ENCODE peak calls at places on chromosomes 13 and 19, in four cellular contexts. One of them, this sample, is unnamed.

GRCh38 chr19:32674153-32674958 is 624 bp downstream of the ANKRD27 start:
- DNase-seq in nephron progenitor cell: peak; percentile 46
- DNase-seq in breast epithelium: no peak
- DNase-seq in Peyer's patch: no peak
- DNase-seq in this sample: no peak

GRCh38 chr19:33303791-33304759 is 1.7 kb upstream of the CEBPA start:
- DNase-seq in nephron progenitor cell: no peak
- DNase-seq in breast epithelium: peak; percentile 20
- DNase-seq in Peyer's patch: peak; percentile 69
- DNase-seq in this sample: no peak

GRCh38 chr13:36130542-36131214 is 504 bp downstream of the DCLK1 start:
- DNase-seq in nephron progenitor cell: no peak
- DNase-seq in breast epithelium: no peak
- DNase-seq in Peyer's patch: no peak
- DNase-seq in this sample: no peak

GRCh38 chr13:88136098-88136790 is 465.1 kb downstream of the SLITRK5 start:
- DNase-seq in nephron progenitor cell: no peak
- DNase-seq in breast epithelium: no peak
- DNase-seq in Peyer's patch: peak; percentile 23
- DNase-seq in this sample: no peak

GRCh38 chr19:4369109-4369887 is 25.9 kb downstream of the MPND start:
- DNase-seq in nephron progenitor cell: peak; percentile 53
- DNase-seq in breast epithelium: peak; percentile 65
- DNase-seq in Peyer's patch: peak; percentile 82
- DNase-seq in this sample: no peak

GRCh38 chr19:43305642-43306041 is 36.3 kb upstream of the PSG9 start:
- DNase-seq in nephron progenitor cell: no peak
- DNase-seq in breast epithelium: no peak
- DNase-seq in Peyer's patch: no peak
- DNase-seq in this sample: no peak

GRCh38 chr13:110546933-110547332 is 14.6 kb downstream of the RAB20 start:
- DNase-seq in nephron progenitor cell: no peak
- DNase-seq in breast epithelium: peak; percentile 77
- DNase-seq in Peyer's patch: peak; percentile 86
- DNase-seq in this sample: no peak

GRCh38 chr19:42455621-42456081 is 12.9 kb upstream of the CXCL17 start:
- DNase-seq in nephron progenitor cell: no peak
- DNase-seq in breast epithelium: no peak
- DNase-seq in Peyer's patch: peak; percentile 70
- DNase-seq in this sample: no peak

GRCh38 chr19:5282926-5283325 is 57.7 kb downstream of the PTPRS start:
- DNase-seq in nephron progenitor cell: no peak
- DNase-seq in breast epithelium: no peak
- DNase-seq in Peyer's patch: no peak
- DNase-seq in this sample: no peak

GRCh38 chr19:29530549-29531457 is 5.0 kb downstream of the VSTM2B start:
- DNase-seq in nephron progenitor cell: no peak
- DNase-seq in breast epithelium: no peak
- DNase-seq in Peyer's patch: peak; percentile 27
- DNase-seq in this sample: no peak

GRCh38 chr13:32098275-32098674 is 66.7 kb downstream of the FRY start:
- DNase-seq in nephron progenitor cell: no peak
- DNase-seq in breast epithelium: no peak
- DNase-seq in Peyer's patch: no peak
- DNase-seq in this sample: no peak

GRCh38 chr13:101706651-101707050 is 254.2 kb downstream of the ITGBL1 start:
- DNase-seq in nephron progenitor cell: no peak
- DNase-seq in breast epithelium: peak; percentile 30
- DNase-seq in Peyer's patch: no peak
- DNase-seq in this sample: no peak

GRCh38 chr13:47100214-47100853 is 203.5 kb upstream of the HTR2A start:
- DNase-seq in nephron progenitor cell: no peak
- DNase-seq in breast epithelium: no peak
- DNase-seq in Peyer's patch: no peak
- DNase-seq in this sample: no peak

GRCh38 chr19:30492581-30492980 is 120.4 kb downstream of the ZNF536 start:
- DNase-seq in nephron progenitor cell: no peak
- DNase-seq in breast epithelium: no peak
- DNase-seq in Peyer's patch: no peak
- DNase-seq in this sample: no peak

GRCh38 chr13:111322916-111323331 is 2.5 kb downstream of the TEX29 start:
- DNase-seq in nephron progenitor cell: no peak
- DNase-seq in breast epithelium: no peak
- DNase-seq in Peyer's patch: no peak
- DNase-seq in this sample: no peak

GRCh38 chr13:110657196-110657595 is 41.9 kb downstream of the NAXD start:
- DNase-seq in nephron progenitor cell: no peak
- DNase-seq in breast epithelium: no peak
- DNase-seq in Peyer's patch: no peak
- DNase-seq in this sample: peak; percentile 26

GRCh38 chr19:35088514-35088913 is 27.1 kb upstream of the FXYD3 start:
- DNase-seq in nephron progenitor cell: no peak
- DNase-seq in breast epithelium: no peak
- DNase-seq in Peyer's patch: no peak
- DNase-seq in this sample: no peak

GRCh38 chr19:46629546-46630025 is 4.7 kb upstream of the PTGIR start:
- DNase-seq in nephron progenitor cell: no peak
- DNase-seq in breast epithelium: no peak
- DNase-seq in Peyer's patch: no peak
- DNase-seq in this sample: no peak

GRCh38 chr13:50993908-50994307 is 84.3 kb downstream of the RNASEH2B start:
- DNase-seq in nephron progenitor cell: peak; percentile 19
- DNase-seq in breast epithelium: no peak
- DNase-seq in Peyer's patch: no peak
- DNase-seq in this sample: no peak

GRCh38 chr19:35304036-35304435 is 12.1 kb downstream of the MAG start:
- DNase-seq in nephron progenitor cell: no peak
- DNase-seq in breast epithelium: no peak
- DNase-seq in Peyer's patch: no peak
- DNase-seq in this sample: no peak

GRCh38 chr19:56245062-56245740 is 27.3 kb upstream of the EDDM13 start:
- DNase-seq in nephron progenitor cell: no peak
- DNase-seq in breast epithelium: no peak
- DNase-seq in Peyer's patch: no peak
- DNase-seq in this sample: no peak

DNA sequence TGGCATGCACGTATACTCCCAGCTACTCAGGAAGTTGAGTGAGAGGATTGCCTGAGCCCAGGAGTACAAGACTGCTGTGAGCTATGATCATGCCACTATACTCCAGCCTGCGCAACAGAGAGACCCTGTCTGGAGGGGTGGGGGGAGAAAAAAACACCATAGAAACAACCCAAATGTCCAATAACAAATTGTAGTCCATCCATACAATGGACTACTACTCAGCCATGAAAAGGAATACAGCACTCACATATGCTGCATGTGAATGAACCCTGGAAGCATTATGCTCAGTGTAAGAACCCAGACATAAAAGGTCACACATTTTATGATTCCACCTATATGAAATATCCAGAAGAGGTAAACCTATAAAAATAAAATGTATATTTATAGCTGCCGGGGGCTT is 42.3 kb downstream of the CD320 start:
- DNase-seq in nephron progenitor cell: no peak
- DNase-seq in breast epithelium: no peak
- DNase-seq in Peyer's patch: no peak
- DNase-seq in this sample: no peak
- TF ChIP-seq CTCF in nephron progenitor cell: no peak
- TF ChIP-seq CTCF in breast epithelium: no peak
- TF ChIP-seq CTCF in Peyer's patch: no peak
- TF ChIP-seq CTCF in this sample: no peak

DNA sequence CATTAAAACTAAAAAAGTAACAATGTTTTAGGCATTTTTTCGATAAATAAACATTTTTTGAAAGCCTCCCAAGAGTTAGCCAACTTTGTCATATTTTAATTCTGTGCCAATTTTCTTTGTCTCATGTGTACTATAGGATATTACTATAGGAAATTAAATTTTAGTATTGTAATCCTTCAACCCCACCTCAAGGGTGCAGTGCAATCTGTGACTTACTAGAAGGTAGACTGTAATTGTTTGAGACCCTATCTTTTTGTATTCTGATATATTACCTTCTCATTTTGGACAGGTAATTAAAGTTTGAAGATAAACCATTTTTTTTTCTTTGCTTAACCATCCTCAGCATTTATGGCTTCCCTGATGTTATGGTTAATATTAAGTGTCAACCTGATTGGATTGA is 457.8 kb downstream of the PCDH20 start:
- DNase-seq in nephron progenitor cell: no peak
- DNase-seq in breast epithelium: no peak
- DNase-seq in Peyer's patch: no peak
- DNase-seq in this sample: no peak
- TF ChIP-seq CTCF in nephron progenitor cell: no peak
- TF ChIP-seq CTCF in breast epithelium: no peak
- TF ChIP-seq CTCF in Peyer's patch: no peak
- TF ChIP-seq CTCF in this sample: no peak

GRCh38 chr19:47813995-47814328 is 7.8 kb upstream of the CRX start:
- DNase-seq in nephron progenitor cell: no peak
- DNase-seq in breast epithelium: no peak
- DNase-seq in Peyer's patch: no peak
- DNase-seq in this sample: no peak
- TF ChIP-seq CTCF in nephron progenitor cell: no peak
- TF ChIP-seq CTCF in breast epithelium: no peak
- TF ChIP-seq CTCF in Peyer's patch: no peak
- TF ChIP-seq CTCF in this sample: no peak

GRCh38 chr13:49645451-49645850 is 17.1 kb downstream of the ARL11 start:
- DNase-seq in nephron progenitor cell: no peak
- DNase-seq in breast epithelium: no peak
- DNase-seq in Peyer's patch: no peak
- DNase-seq in this sample: no peak

GRCh38 chr13:49641810-49642291 is 13.5 kb downstream of the ARL11 start:
- DNase-seq in nephron progenitor cell: no peak
- DNase-seq in breast epithelium: no peak
- DNase-seq in Peyer's patch: no peak
- DNase-seq in this sample: no peak

GRCh38 chr13:49646688-49647087 is 18.4 kb downstream of the ARL11 start:
- DNase-seq in nephron progenitor cell: no peak
- DNase-seq in breast epithelium: no peak
- DNase-seq in Peyer's patch: no peak
- DNase-seq in this sample: no peak

GRCh38 chr13:49638416-49639072 is 10.2 kb downstream of the ARL11 start:
- DNase-seq in nephron progenitor cell: no peak
- DNase-seq in breast epithelium: no peak
- DNase-seq in Peyer's patch: no peak
- DNase-seq in this sample: no peak

DNA sequence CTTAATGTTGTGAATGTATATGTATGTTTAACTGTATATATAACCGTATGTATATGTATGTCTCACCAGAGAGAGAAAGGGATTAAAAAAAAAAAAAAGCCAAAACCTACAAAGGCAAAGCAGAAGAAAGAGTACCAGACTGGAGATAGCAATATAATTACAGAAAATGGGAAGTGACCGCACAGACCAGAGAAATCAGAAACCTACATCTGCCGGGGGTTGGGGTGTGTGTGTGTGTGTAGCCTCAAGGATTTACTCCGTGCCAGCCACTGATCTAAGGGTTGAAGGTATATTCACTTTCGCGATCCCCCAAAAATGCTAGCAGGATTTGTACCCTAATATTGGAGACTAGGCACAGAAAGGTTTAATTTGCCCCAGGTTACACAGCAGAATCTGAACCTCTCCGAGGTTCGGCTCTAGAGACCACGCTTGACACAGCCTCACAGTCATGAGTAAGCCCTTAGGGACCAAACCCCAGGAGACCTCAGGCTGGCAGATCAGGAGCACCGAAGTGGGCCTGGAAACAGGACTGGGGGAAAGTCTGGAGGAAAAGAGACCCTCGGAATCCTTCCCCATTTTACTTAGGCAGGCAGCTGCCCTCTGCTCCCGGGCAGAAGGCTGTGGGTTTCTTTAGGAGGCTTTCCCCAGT is 14.8 kb downstream of the ARL11 start:
- DNase-seq in nephron progenitor cell: no peak
- DNase-seq in breast epithelium: no peak
- DNase-seq in Peyer's patch: no peak
- DNase-seq in this sample: no peak
- TF ChIP-seq CTCF in nephron progenitor cell: no peak
- TF ChIP-seq CTCF in breast epithelium: no peak
- TF ChIP-seq CTCF in Peyer's patch: no peak
- TF ChIP-seq CTCF in this sample: no peak

GRCh38 chr13:72643339-72643989 is 84.0 kb downstream of the MZT1 start:
- DNase-seq in nephron progenitor cell: peak; percentile 42
- DNase-seq in breast epithelium: no peak
- DNase-seq in Peyer's patch: peak; percentile 51
- DNase-seq in this sample: no peak

GRCh38 chr13:72652681-72653080 is 74.7 kb downstream of the MZT1 start:
- DNase-seq in nephron progenitor cell: no peak
- DNase-seq in breast epithelium: no peak
- DNase-seq in Peyer's patch: no peak
- DNase-seq in this sample: no peak

GRCh38 chr13:72651196-72651595 is 76.2 kb downstream of the MZT1 start:
- DNase-seq in nephron progenitor cell: no peak
- DNase-seq in breast epithelium: no peak
- DNase-seq in Peyer's patch: no peak
- DNase-seq in this sample: no peak

GRCh38 chr13:72645521-72645920 is 81.9 kb downstream of the MZT1 start:
- DNase-seq in nephron progenitor cell: no peak
- DNase-seq in breast epithelium: no peak
- DNase-seq in Peyer's patch: no peak
- DNase-seq in this sample: no peak

GRCh38 chr13:72648513-72649065 is 78.8 kb downstream of the MZT1 start:
- DNase-seq in nephron progenitor cell: no peak
- DNase-seq in breast epithelium: no peak
- DNase-seq in Peyer's patch: no peak
- DNase-seq in this sample: no peak
- TF ChIP-seq CTCF in nephron progenitor cell: no peak
- TF ChIP-seq CTCF in breast epithelium: no peak
- TF ChIP-seq CTCF in Peyer's patch: no peak
- TF ChIP-seq CTCF in this sample: no peak

GRCh38 chr19:39390759-39391592 is at the start of the genes MED29 and PAF1:
- DNase-seq in nephron progenitor cell: peak; percentile 90
- DNase-seq in breast epithelium: peak; percentile 99
- DNase-seq in Peyer's patch: peak; percentile 97
- DNase-seq in this sample: peak; percentile 88
- TF ChIP-seq CTCF in nephron progenitor cell: no peak
- TF ChIP-seq CTCF in breast epithelium: peak; percentile 29
- TF ChIP-seq CTCF in Peyer's patch: no peak
- TF ChIP-seq CTCF in this sample: no peak

This sample was measured in mesothelial cell of epicardium.